ENCODE peak calls at places on chromosome 17, in five cellular contexts. F is B cell, M is mammary epithelial cell, U is AG09319, N is Calu3. A is an unnamed sample.

GRCh38 chr17:35433075-35433894 is 985 bp upstream of the SLFN12 start:
- DNase-seq in M (peak), N (peak), U (peak), F (peak), A (peak)

GRCh38 chr17:78185981-78186688 is 717 bp downstream of the TK1 start:
- DNase-seq in F (no peak), U (no peak), N (peak), M (peak), A (peak)

GRCh38 chr17:6936370-6937028 is 59.4 kb upstream of the ALOX12 start:
- DNase-seq in F (peak), M (no peak), U (no peak), N (no peak), A (no peak)

GRCh38 chr17:37064956-37065355 is 116.2 kb downstream of the AATF start:
- DNase-seq in F (no peak), M (no peak), U (no peak), N (no peak), A (no peak)

GRCh38 chr17:73650147-73650546 is 5.9 kb upstream of the SDK2 start:
- DNase-seq in U (no peak), F (no peak), N (no peak), M (peak), A (peak)

GRCh38 chr17:75063201-75063600 is 16.2 kb downstream of the KCTD2 start:
- DNase-seq in U (no peak), M (no peak), F (no peak), N (no peak), A (no peak)

GRCh38 chr17:74380959-74381808 is 13.9 kb downstream of the GPR142 start:
- DNase-seq in U (no peak), F (no peak), N (no peak), M (no peak), A (no peak)

GRCh38 chr17:50346313-50347086 is 574 bp downstream of the XYLT2 start:
- DNase-seq in U (no peak), N (peak), M (peak), F (no peak), A (no peak)

GRCh38 chr17:65925606-65926307 is 266.2 kb downstream of the CEP112 start:
- DNase-seq in N (no peak), M (no peak), F (no peak), U (no peak), A (no peak)

GRCh38 chr17:42472709-42473521 is 14.2 kb downstream of the ATP6V0A1 start:
- DNase-seq in M (peak), N (no peak), U (peak), F (no peak), A (no peak)

GRCh38 chr17:28901866-28902818 is 737 bp downstream of the DHRS13 start:
- DNase-seq in U (no peak), F (no peak), M (no peak), N (peak), A (no peak)

GRCh38 chr17:39527220-39527813 is 66.0 kb downstream of the CDK12 start:
- DNase-seq in F (no peak), N (peak), U (no peak), M (peak), A (no peak)

GRCh38 chr17:74485012-74485743 is 18.7 kb downstream of the CD300A start:
- DNase-seq in N (no peak), F (no peak), U (no peak), M (no peak), A (no peak)

GRCh38 chr17:5793157-5793556 is 208.8 kb upstream of the NLRP1 start:
- DNase-seq in U (no peak), M (no peak), N (no peak), F (no peak), A (no peak)
- TF ChIP-seq CTCF in U (no peak), M (peak), N (no peak), F (no peak), A (peak)

DNA sequence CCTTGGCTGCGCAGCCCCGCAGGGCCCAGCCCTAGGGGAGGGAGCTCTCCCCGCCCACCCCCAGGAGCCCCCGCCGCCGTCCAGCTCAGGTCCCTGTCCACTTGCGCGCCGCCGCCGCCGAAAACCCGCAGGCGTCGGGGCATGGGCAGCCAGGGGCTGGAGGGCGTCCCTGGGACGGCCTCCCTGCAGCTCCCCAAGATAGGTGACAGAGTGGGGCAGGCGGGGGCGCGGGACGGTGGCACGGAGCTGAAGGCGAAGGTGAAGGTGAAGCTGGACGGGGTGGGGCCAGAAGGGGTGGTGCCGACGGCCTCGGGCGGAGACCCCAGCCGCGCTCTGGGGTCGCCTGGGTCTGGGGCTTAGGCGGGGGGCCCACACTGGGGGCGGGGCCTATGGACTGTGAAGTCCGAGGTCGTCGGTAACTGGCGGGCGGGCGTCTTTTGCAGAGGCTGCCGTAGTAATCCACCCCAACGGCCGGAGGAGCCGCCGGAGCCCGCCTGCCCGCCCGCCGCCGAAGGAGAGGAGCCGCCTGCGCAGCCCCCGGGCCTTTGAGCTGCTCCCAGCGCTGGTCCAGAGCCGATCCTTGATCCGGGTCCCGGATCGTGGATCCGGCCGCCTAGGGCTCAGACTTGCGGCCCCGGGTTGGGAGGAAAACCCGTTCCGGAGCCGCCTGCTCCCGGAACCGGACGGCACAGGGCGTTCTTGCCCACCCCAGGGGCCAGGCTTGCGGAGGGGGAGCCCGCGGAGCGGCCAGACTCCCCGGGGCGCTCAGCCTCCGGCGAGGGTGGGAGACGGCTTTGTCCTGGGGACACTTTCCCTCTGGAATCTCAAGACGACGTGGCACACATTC is 27.0 kb downstream of the SREBF1 start:
- DNase-seq in M (no peak), N (no peak), U (no peak), F (no peak), A (peak)
- TF ChIP-seq CTCF in M (no peak), N (no peak), U (no peak), F (no peak), A (no peak)

DNA sequence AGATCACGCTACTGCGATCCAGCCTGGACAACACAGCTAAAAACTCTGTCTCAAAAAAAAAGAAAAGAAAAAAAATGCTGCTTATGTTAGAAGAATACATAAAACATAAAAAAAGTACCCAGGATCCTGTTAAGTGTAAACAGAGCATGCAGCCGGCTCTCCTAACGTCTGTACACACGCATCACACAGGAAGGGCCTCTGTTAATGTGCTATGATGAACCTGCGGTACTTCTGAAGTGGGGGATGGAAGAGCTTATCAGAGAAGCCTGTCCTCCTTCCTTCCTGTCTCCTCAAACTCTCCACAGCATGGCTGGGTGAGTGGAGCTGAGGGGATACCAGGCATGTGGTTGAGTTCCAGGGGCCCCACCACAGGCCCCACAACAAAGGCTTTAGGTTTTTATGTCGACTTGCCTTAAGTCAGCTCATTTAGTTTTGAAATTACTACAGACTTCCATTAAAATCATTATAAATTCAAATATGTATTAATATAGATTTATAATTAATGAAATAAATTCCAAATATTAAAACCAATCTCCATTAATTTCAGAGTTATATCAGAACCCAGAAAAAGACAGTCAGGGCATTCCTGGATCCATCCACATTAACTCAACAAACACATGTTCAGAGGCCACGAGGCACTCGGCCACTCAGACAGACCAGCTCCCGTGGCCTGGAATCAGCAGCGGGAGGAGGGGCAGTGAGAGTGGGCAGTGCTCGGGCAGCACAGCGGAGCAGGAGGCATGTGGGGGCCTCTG is 11.7 kb downstream of the CCDC57 start:
- DNase-seq in M (no peak), U (no peak), F (no peak), N (no peak), A (no peak)
- TF ChIP-seq CTCF in M (no peak), U (no peak), F (no peak), N (no peak), A (no peak)

DNA sequence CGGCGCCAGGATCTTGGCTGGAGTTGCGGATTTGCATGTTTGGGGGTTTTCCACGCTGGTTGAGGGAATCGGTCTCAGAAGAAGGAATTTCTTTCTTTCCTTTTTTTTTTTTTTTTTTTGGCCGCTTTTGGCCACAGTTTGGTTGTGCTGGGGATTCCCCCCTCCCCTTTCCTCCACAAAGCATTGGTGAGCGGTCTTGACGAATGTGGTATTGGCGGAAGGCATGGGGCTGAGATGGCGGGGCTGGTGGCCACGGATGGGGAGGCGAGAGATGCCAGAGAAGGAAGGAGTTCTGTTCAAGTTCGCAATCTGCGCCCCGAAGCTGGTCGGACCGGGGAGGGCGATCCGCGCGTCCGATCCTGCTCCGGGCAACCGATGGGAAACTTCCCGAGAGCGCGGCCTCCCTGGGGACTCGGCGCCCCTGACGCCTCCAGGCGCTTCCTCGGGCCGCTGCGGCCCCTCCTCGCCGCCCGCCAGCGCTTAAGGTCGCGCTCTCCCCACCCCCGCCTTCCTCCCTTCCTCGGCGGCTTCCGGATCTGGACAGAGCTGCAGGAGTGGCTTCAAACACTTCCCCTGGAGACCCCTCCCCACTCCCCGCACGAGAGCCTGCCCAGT is 43.2 kb downstream of the RAI1 start:
- DNase-seq in N (no peak), F (no peak), U (no peak), M (no peak), A (no peak)
- TF ChIP-seq CTCF in N (no peak), F (no peak), U (no peak), M (no peak), A (no peak)

A was measured in osteocyte.